ENCODE peak calls at places on chromosomes 5 and 9, in eight cellular contexts. W is activated CD4-positive, CD25-positive, alpha-beta regulatory T cell; N is body of pancreas; E is nucleus accumbens; F is mammary epithelial cell; Z is endothelial cell of umbilical vein; C is naive B cell; L is CD8-positive, alpha-beta T cell. H is an unnamed sample.

GRCh38 chr5:97452646-97453045 is 269.6 kb upstream of the RIOK2 start:
- DNase-seq in E (peak; percentile 18), F (no peak), W (no peak), C (no peak), Z (no peak), N (no peak), L (no peak), H (no peak)

GRCh38 chr9:113793558-113793957 is 82.6 kb upstream of the ZNF618 start:
- DNase-seq in C (no peak), F (no peak), W (no peak), L (no peak), E (no peak), N (no peak), Z (no peak), H (no peak)

GRCh38 chr5:152170350-152170749 is 234.7 kb downstream of the NMUR2 start:
- DNase-seq in E (no peak), N (no peak), W (no peak), Z (no peak), L (no peak), C (no peak), F (no peak), H (no peak)

GRCh38 chr5:91224459-91224858 is 158.7 kb downstream of the ARRDC3 start:
- DNase-seq in E (no peak), L (no peak), W (no peak), F (no peak), N (no peak), C (no peak), Z (no peak), H (peak; percentile 77)

GRCh38 chr5:178419196-178419595 is 171.0 kb downstream of the COL23A1 start:
- DNase-seq in F (no peak), L (no peak), C (no peak), Z (no peak), N (no peak), E (no peak), W (no peak), H (no peak)

GRCh38 chr5:137316346-137316736 is 182.8 kb downstream of the SPOCK1 start:
- DNase-seq in E (no peak), C (no peak), N (peak; percentile 16), Z (no peak), L (no peak), W (no peak), F (no peak), H (peak; percentile 32)

GRCh38 chr5:72949481-72949880 is 6.4 kb upstream of the FCHO2 start:
- DNase-seq in Z (no peak), F (peak; percentile 29), W (no peak), L (no peak), C (no peak), E (no peak), N (no peak), H (peak; percentile 38)

GRCh38 chr9:89985078-89985477 is 380.3 kb downstream of the GADD45G start:
- DNase-seq in L (no peak), F (peak; percentile 25), W (no peak), E (no peak), C (no peak), Z (no peak), N (no peak), H (no peak)

GRCh38 chr9:116155700-116156045 is 2.1 kb downstream of the PAPPA start:
- DNase-seq in C (no peak), N (no peak), F (no peak), W (no peak), Z (peak; percentile 53), L (no peak), E (no peak), H (peak; percentile 57)

GRCh38 chr5:124956471-124957029 is 210.1 kb upstream of the ZNF608 start:
- DNase-seq in L (no peak), F (no peak), W (no peak), Z (no peak), C (no peak), N (no peak), E (no peak), H (no peak)

GRCh38 chr5:90479611-90480385 is 5.1 kb downstream of the POLR3G start:
- DNase-seq in E (no peak), C (no peak), F (peak; percentile 8), N (no peak), L (no peak), W (no peak), Z (no peak), H (no peak)

GRCh38 chr5:157431544-157432200 is 28.3 kb upstream of the NIPAL4 start:
- DNase-seq in F (peak; percentile 50), C (peak; percentile 65), L (no peak), E (no peak), Z (peak; percentile 64), W (no peak), N (peak; percentile 26), H (peak; percentile 79)

GRCh38 chr9:131672451-131672850 is 67.4 kb downstream of the RAPGEF1 start:
- DNase-seq in Z (peak; percentile 79), N (no peak), W (no peak), E (no peak), F (no peak), L (no peak), C (no peak), H (no peak)

GRCh38 chr5:89338935-89339334 is 456.0 kb upstream of the MEF2C start:
- DNase-seq in L (no peak), F (peak; percentile 66), E (no peak), C (no peak), Z (no peak), N (no peak), W (no peak), H (no peak)

H was measured in kidney tubule cell.